ENCODE peak calls at places on chromosome 13, in ten cellular contexts. X is neuronal stem cell; P is naive thymus-derived CD8-positive, alpha-beta T cell; Z is upper lobe of right lung; G is ovary; N is fibroblast of the aortic adventitia; K is T-helper 17 cell; D is HepG2; E is T-helper 9 cell; S is ACHN. O is an unnamed sample.

GRCh38 chr13:109744512-109745051 is 41.8 kb downstream of the IRS2 start:
- DNase-seq in X (no peak), N (no peak), P (no peak), S (no peak), Z (no peak), E (no peak), G (peak), K (no peak), D (no peak), O (no peak)

GRCh38 chr13:24516919-24517318 is 4.3 kb upstream of the PARP4 start:
- DNase-seq in X (no peak), K (no peak), N (no peak), P (no peak), D (no peak), G (no peak), S (no peak), E (no peak), Z (no peak), O (no peak)

GRCh38 chr13:33509642-33510229 is 224.2 kb upstream of the STARD13 start:
- DNase-seq in N (peak), X (no peak), E (no peak), D (no peak), S (no peak), Z (no peak), G (no peak), P (no peak), K (no peak), O (peak)

GRCh38 chr13:31395090-31395489 is 195.3 kb downstream of the B3GLCT start:
- DNase-seq in N (no peak), X (no peak), D (no peak), G (no peak), K (no peak), E (no peak), Z (no peak), S (no peak), P (no peak), O (no peak)

GRCh38 chr13:22198001-22198400 is 527.1 kb downstream of the FGF9 start:
- DNase-seq in G (no peak), X (no peak), K (no peak), N (no peak), E (no peak), P (no peak), Z (no peak), S (no peak), D (no peak), O (no peak)

GRCh38 chr13:98686281-98686680 is 66.2 kb downstream of the SLC15A1 start:
- DNase-seq in P (no peak), N (no peak), S (no peak), X (no peak), E (no peak), G (no peak), Z (no peak), D (no peak), K (no peak), O (no peak)

GRCh38 chr13:98224557-98224956 is 47.5 kb upstream of the RNF113B start:
- DNase-seq in Z (no peak), K (no peak), X (no peak), S (no peak), D (no peak), P (no peak), E (no peak), G (no peak), N (no peak), O (no peak)

GRCh38 chr13:74633734-74634133 is 499.5 kb upstream of the KLF12 start:
- DNase-seq in P (no peak), E (no peak), G (no peak), N (no peak), D (no peak), S (no peak), K (no peak), X (no peak), Z (no peak), O (no peak)